ENCODE peak calls at places on chromosomes 3 and 15, in eight cellular contexts. One of them, this sample, is unnamed.

GRCh38 chr15:56927816-56928215 is 9.4 kb downstream of the TCF12 start:
- DNase-seq in lower leg skin: no peak
- DNase-seq in ovary: no peak
- DNase-seq in uterus: no peak
- DNase-seq in heart left ventricle: no peak
- DNase-seq in A549: no peak
- DNase-seq in right lobe of liver: no peak
- DNase-seq in sigmoid colon: no peak
- DNase-seq in this sample: no peak

GRCh38 chr3:198079771-198080520 is 119.9 kb downstream of the LMLN start:
- DNase-seq in lower leg skin: peak
- DNase-seq in ovary: no peak
- DNase-seq in uterus: peak
- DNase-seq in heart left ventricle: no peak
- DNase-seq in A549: no peak
- DNase-seq in right lobe of liver: no peak
- DNase-seq in sigmoid colon: no peak
- DNase-seq in this sample: no peak

GRCh38 chr3:171229173-171229572 is 202.7 kb upstream of the SLC2A2 start:
- DNase-seq in lower leg skin: no peak
- DNase-seq in ovary: no peak
- DNase-seq in uterus: no peak
- DNase-seq in heart left ventricle: no peak
- DNase-seq in A549: no peak
- DNase-seq in right lobe of liver: no peak
- DNase-seq in sigmoid colon: no peak
- DNase-seq in this sample: no peak

GRCh38 chr3:14425574-14426304 is 23.3 kb downstream of the SLC6A6 start:
- DNase-seq in lower leg skin: no peak
- DNase-seq in ovary: no peak
- DNase-seq in uterus: no peak
- DNase-seq in heart left ventricle: peak
- DNase-seq in A549: no peak
- DNase-seq in right lobe of liver: no peak
- DNase-seq in sigmoid colon: no peak
- DNase-seq in this sample: no peak

GRCh38 chr3:7333125-7333524 is 472.2 kb downstream of the GRM7 start:
- DNase-seq in lower leg skin: no peak
- DNase-seq in ovary: no peak
- DNase-seq in uterus: no peak
- DNase-seq in heart left ventricle: no peak
- DNase-seq in A549: no peak
- DNase-seq in right lobe of liver: no peak
- DNase-seq in sigmoid colon: no peak
- DNase-seq in this sample: no peak

GRCh38 chr3:68089572-68089991 is 435.2 kb upstream of the SUCLG2 start:
- DNase-seq in lower leg skin: no peak
- DNase-seq in ovary: no peak
- DNase-seq in uterus: no peak
- DNase-seq in heart left ventricle: no peak
- DNase-seq in A549: no peak
- DNase-seq in right lobe of liver: no peak
- DNase-seq in sigmoid colon: no peak
- DNase-seq in this sample: no peak

GRCh38 chr3:185152433-185153169 is at the start of gene C3orf70:
- DNase-seq in lower leg skin: peak
- DNase-seq in ovary: peak
- DNase-seq in uterus: peak
- DNase-seq in heart left ventricle: peak
- DNase-seq in A549: peak
- DNase-seq in right lobe of liver: peak
- DNase-seq in sigmoid colon: peak
- DNase-seq in this sample: peak

GRCh38 chr15:75025548-75026260 is 2.3 kb downstream of the PPCDC start:
- DNase-seq in lower leg skin: no peak
- DNase-seq in ovary: no peak
- DNase-seq in uterus: no peak
- DNase-seq in heart left ventricle: no peak
- DNase-seq in A549: no peak
- DNase-seq in right lobe of liver: no peak
- DNase-seq in sigmoid colon: no peak
- DNase-seq in this sample: no peak

GRCh38 chr3:60056394-60056793 is 1006.6 kb upstream of the CFAP20DC start:
- DNase-seq in lower leg skin: no peak
- DNase-seq in ovary: no peak
- DNase-seq in uterus: no peak
- DNase-seq in heart left ventricle: no peak
- DNase-seq in A549: no peak
- DNase-seq in right lobe of liver: no peak
- DNase-seq in sigmoid colon: no peak
- DNase-seq in this sample: no peak

GRCh38 chr3:110608566-110608965 is 463.1 kb upstream of the NECTIN3 start:
- DNase-seq in lower leg skin: no peak
- DNase-seq in ovary: no peak
- DNase-seq in uterus: no peak
- DNase-seq in heart left ventricle: no peak
- DNase-seq in A549: no peak
- DNase-seq in right lobe of liver: no peak
- DNase-seq in sigmoid colon: no peak
- DNase-seq in this sample: no peak

GRCh38 chr15:86178845-86179244 is 99.2 kb downstream of the AGBL1 start:
- DNase-seq in lower leg skin: no peak
- DNase-seq in ovary: no peak
- DNase-seq in uterus: no peak
- DNase-seq in heart left ventricle: no peak
- DNase-seq in A549: no peak
- DNase-seq in right lobe of liver: no peak
- DNase-seq in sigmoid colon: no peak
- DNase-seq in this sample: no peak

GRCh38 chr15:100373037-100373896 is 31.5 kb upstream of the ADAMTS17 start:
- DNase-seq in lower leg skin: no peak
- DNase-seq in ovary: peak
- DNase-seq in uterus: peak
- DNase-seq in heart left ventricle: no peak
- DNase-seq in A549: no peak
- DNase-seq in right lobe of liver: no peak
- DNase-seq in sigmoid colon: no peak
- DNase-seq in this sample: no peak

GRCh38 chr15:51965691-51966090 is 5.9 kb downstream of the LEO1 start:
- DNase-seq in lower leg skin: no peak
- DNase-seq in ovary: no peak
- DNase-seq in uterus: no peak
- DNase-seq in heart left ventricle: no peak
- DNase-seq in A549: no peak
- DNase-seq in right lobe of liver: no peak
- DNase-seq in sigmoid colon: no peak
- DNase-seq in this sample: no peak

GRCh38 chr3:87793322-87793877 is 265.4 kb downstream of the CGGBP1 start:
- DNase-seq in lower leg skin: no peak
- DNase-seq in ovary: no peak
- DNase-seq in uterus: no peak
- DNase-seq in heart left ventricle: no peak
- DNase-seq in A549: no peak
- DNase-seq in right lobe of liver: no peak
- DNase-seq in sigmoid colon: no peak
- DNase-seq in this sample: no peak

GRCh38 chr15:83304861-83305661 is 20.6 kb upstream of the BNC1 start:
- DNase-seq in lower leg skin: peak
- DNase-seq in ovary: no peak
- DNase-seq in uterus: no peak
- DNase-seq in heart left ventricle: no peak
- DNase-seq in A549: no peak
- DNase-seq in right lobe of liver: no peak
- DNase-seq in sigmoid colon: no peak
- DNase-seq in this sample: no peak

GRCh38 chr3:79175870-79176269 is 591.9 kb downstream of the ROBO1 start:
- DNase-seq in lower leg skin: no peak
- DNase-seq in ovary: no peak
- DNase-seq in uterus: no peak
- DNase-seq in heart left ventricle: no peak
- DNase-seq in A549: no peak
- DNase-seq in right lobe of liver: no peak
- DNase-seq in sigmoid colon: no peak
- DNase-seq in this sample: no peak

DNA sequence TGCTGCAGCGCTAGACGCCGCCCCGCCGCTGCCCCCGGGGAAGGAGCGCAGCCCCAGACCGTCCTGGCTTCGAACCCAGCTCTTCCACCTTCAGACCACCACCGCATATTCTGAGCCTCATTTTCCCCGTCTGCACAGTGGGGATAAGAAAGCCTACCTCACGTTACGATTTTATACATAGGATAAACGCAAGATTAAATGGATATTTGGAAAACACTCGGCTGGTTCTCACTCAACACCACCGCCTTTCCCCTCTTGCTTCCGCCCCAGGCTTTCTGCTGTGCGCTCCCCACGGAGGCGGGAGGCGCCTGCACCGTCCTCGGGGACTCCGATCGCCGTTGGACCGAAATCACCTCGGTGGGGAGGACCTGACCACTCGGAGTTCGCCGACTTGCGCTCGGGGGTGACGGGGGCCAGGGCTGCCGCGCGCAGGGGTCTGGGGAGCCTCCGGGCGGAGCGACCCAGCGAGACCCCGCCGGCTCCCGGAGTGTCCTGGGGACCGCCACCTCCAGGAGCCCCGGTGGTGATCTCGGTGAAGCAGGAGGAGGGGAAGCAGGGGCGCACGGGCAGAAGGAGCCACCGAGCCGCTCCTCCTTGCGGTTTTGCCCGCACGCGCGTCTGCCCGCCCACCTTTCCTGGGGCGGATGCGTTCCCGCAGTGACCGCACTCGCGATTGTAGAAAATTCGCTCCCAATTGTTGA is 4.0 kb downstream of the FBXL22 start:
- DNase-seq in lower leg skin: no peak
- DNase-seq in ovary: no peak
- DNase-seq in uterus: peak
- DNase-seq in heart left ventricle: peak
- DNase-seq in A549: peak
- DNase-seq in right lobe of liver: no peak
- DNase-seq in sigmoid colon: peak
- DNase-seq in this sample: no peak
- TF ChIP-seq CTCF in lower leg skin: no peak
- TF ChIP-seq CTCF in ovary: no peak
- TF ChIP-seq CTCF in uterus: no peak
- TF ChIP-seq CTCF in heart left ventricle: no peak
- TF ChIP-seq CTCF in A549: no peak
- TF ChIP-seq CTCF in right lobe of liver: no peak
- TF ChIP-seq CTCF in sigmoid colon: no peak
- TF ChIP-seq CTCF in this sample: peak

GRCh38 chr15:81484076-81484475 is 110.1 kb upstream of the TMC3 start:
- DNase-seq in lower leg skin: no peak
- DNase-seq in ovary: no peak
- DNase-seq in uterus: peak
- DNase-seq in heart left ventricle: no peak
- DNase-seq in A549: no peak
- DNase-seq in right lobe of liver: no peak
- DNase-seq in sigmoid colon: no peak
- DNase-seq in this sample: no peak

GRCh38 chr15:81483496-81483895 is 109.5 kb upstream of the TMC3 start:
- DNase-seq in lower leg skin: no peak
- DNase-seq in ovary: no peak
- DNase-seq in uterus: no peak
- DNase-seq in heart left ventricle: no peak
- DNase-seq in A549: no peak
- DNase-seq in right lobe of liver: no peak
- DNase-seq in sigmoid colon: no peak
- DNase-seq in this sample: no peak

GRCh38 chr15:81481326-81481725 is 107.3 kb upstream of the TMC3 start:
- DNase-seq in lower leg skin: no peak
- DNase-seq in ovary: no peak
- DNase-seq in uterus: no peak
- DNase-seq in heart left ventricle: no peak
- DNase-seq in A549: no peak
- DNase-seq in right lobe of liver: no peak
- DNase-seq in sigmoid colon: no peak
- DNase-seq in this sample: no peak

GRCh38 chr15:81475926-81476325 is 101.9 kb upstream of the TMC3 start:
- DNase-seq in lower leg skin: no peak
- DNase-seq in ovary: no peak
- DNase-seq in uterus: no peak
- DNase-seq in heart left ventricle: no peak
- DNase-seq in A549: no peak
- DNase-seq in right lobe of liver: no peak
- DNase-seq in sigmoid colon: no peak
- DNase-seq in this sample: no peak

GRCh38 chr15:81480645-81481053 is 106.6 kb upstream of the TMC3 start:
- DNase-seq in lower leg skin: no peak
- DNase-seq in ovary: no peak
- DNase-seq in uterus: peak
- DNase-seq in heart left ventricle: no peak
- DNase-seq in A549: no peak
- DNase-seq in right lobe of liver: no peak
- DNase-seq in sigmoid colon: no peak
- DNase-seq in this sample: no peak
- TF ChIP-seq POLR2A in lower leg skin: no peak
- TF ChIP-seq POLR2A in ovary: no peak
- TF ChIP-seq POLR2A in uterus: no peak
- TF ChIP-seq POLR2A in heart left ventricle: no peak
- TF ChIP-seq POLR2A in A549: no peak
- TF ChIP-seq POLR2A in right lobe of liver: no peak
- TF ChIP-seq POLR2A in sigmoid colon: no peak
- TF ChIP-seq POLR2A in this sample: no peak

GRCh38 chr3:2714856-2715255 is 395.3 kb downstream of the IL5RA start:
- DNase-seq in lower leg skin: no peak
- DNase-seq in ovary: no peak
- DNase-seq in uterus: no peak
- DNase-seq in heart left ventricle: no peak
- DNase-seq in A549: no peak
- DNase-seq in right lobe of liver: no peak
- DNase-seq in sigmoid colon: no peak
- DNase-seq in this sample: no peak

GRCh38 chr3:2711081-2711480 is 399.1 kb downstream of the IL5RA start:
- DNase-seq in lower leg skin: no peak
- DNase-seq in ovary: no peak
- DNase-seq in uterus: no peak
- DNase-seq in heart left ventricle: no peak
- DNase-seq in A549: no peak
- DNase-seq in right lobe of liver: no peak
- DNase-seq in sigmoid colon: no peak
- DNase-seq in this sample: no peak

GRCh38 chr3:2713923-2714322 is 396.3 kb downstream of the IL5RA start:
- DNase-seq in lower leg skin: no peak
- DNase-seq in ovary: no peak
- DNase-seq in uterus: no peak
- DNase-seq in heart left ventricle: no peak
- DNase-seq in A549: no peak
- DNase-seq in right lobe of liver: no peak
- DNase-seq in sigmoid colon: no peak
- DNase-seq in this sample: no peak
- TF ChIP-seq CTCF in lower leg skin: no peak
- TF ChIP-seq CTCF in ovary: no peak
- TF ChIP-seq CTCF in uterus: no peak
- TF ChIP-seq CTCF in heart left ventricle: peak
- TF ChIP-seq CTCF in A549: peak
- TF ChIP-seq CTCF in right lobe of liver: peak
- TF ChIP-seq CTCF in sigmoid colon: no peak
- TF ChIP-seq CTCF in this sample: no peak

DNA sequence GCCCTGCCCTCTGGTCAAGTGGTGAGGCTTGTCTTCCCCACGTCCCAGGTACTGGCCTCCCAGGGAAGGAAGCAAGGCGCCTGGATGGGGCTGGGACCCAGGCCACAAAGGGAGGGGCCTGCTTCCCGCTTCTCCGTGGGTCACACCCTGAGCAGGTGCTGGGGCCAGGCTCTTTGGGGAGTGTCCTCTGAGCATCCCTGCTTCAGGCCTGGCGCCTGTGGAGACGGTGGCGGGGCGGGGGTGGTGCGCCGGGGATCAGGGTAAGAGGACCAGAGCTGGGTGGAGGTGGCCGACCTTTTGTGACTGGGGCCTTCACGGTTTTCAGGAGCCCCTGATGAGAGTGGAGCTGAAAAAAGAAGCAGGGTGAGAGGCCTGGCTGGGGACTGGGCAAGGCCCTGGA is 3.6 kb downstream of the PLA2G4B start:
- DNase-seq in lower leg skin: no peak
- DNase-seq in ovary: no peak
- DNase-seq in uterus: no peak
- DNase-seq in heart left ventricle: no peak
- DNase-seq in A549: no peak
- DNase-seq in right lobe of liver: no peak
- DNase-seq in sigmoid colon: no peak
- DNase-seq in this sample: no peak
- TF ChIP-seq POLR2A in lower leg skin: no peak
- TF ChIP-seq POLR2A in ovary: no peak
- TF ChIP-seq POLR2A in uterus: no peak
- TF ChIP-seq POLR2A in heart left ventricle: no peak
- TF ChIP-seq POLR2A in A549: no peak
- TF ChIP-seq POLR2A in right lobe of liver: no peak
- TF ChIP-seq POLR2A in sigmoid colon: no peak
- TF ChIP-seq POLR2A in this sample: no peak